ENCODE peak calls at places on chromosomes 5 and 9, in four cellular contexts. T, B, I and Y are unnamed samples.

GRCh38 chr9:100428871-100429654 is 2.1 kb downstream of the MSANTD3 start:
- DNase-seq in T (no peak), I (peak; percentile 42), B (no peak), Y (no peak)

GRCh38 chr5:60699549-60700346 is at the start of gene DEPDC1B:
- DNase-seq in B (peak; percentile 98), I (peak; percentile 79), T (peak; percentile 61), Y (peak; percentile 92)

GRCh38 chr5:87877495-87877894 is 391.1 kb downstream of the TMEM161B start:
- DNase-seq in T (no peak), I (no peak), B (no peak), Y (no peak)

GRCh38 chr9:74499111-74499601 is 2.0 kb downstream of the RORB start:
- DNase-seq in T (no peak), I (no peak), B (peak; percentile 51), Y (peak; percentile 8)

GRCh38 chr5:117829646-117830045 is 1158.7 kb downstream of the DTWD2 start:
- DNase-seq in T (no peak), B (no peak), I (no peak), Y (no peak)

GRCh38 chr9:27714388-27714787 is 141.1 kb upstream of the C9orf72 start:
- DNase-seq in B (no peak), I (no peak), T (no peak), Y (no peak)

GRCh38 chr9:4499917-4500316 is 9.6 kb downstream of the SLC1A1 start:
- DNase-seq in I (no peak), T (no peak), B (no peak), Y (no peak)

GRCh38 chr5:67879619-67880357 is 335.8 kb upstream of the PIK3R1 start:
- DNase-seq in T (no peak), B (no peak), I (no peak), Y (no peak)

GRCh38 chr5:134139891-134140469 is 25.5 kb downstream of the TCF7 start:
- DNase-seq in B (no peak), I (peak; percentile 10), T (no peak), Y (no peak)

GRCh38 chr5:123810253-123810652 is 298.3 kb downstream of the CSNK1G3 start:
- DNase-seq in B (no peak), T (no peak), I (no peak), Y (no peak)

GRCh38 chr5:148791696-148792095 is 34.7 kb upstream of the ADRB2 start:
- DNase-seq in I (no peak), B (no peak), T (no peak), Y (no peak)

GRCh38 chr5:38018011-38018410 is 178.2 kb upstream of the GDNF start:
- DNase-seq in T (no peak), B (no peak), I (no peak), Y (no peak)

GRCh38 chr5:16776611-16777251 is 159.4 kb downstream of the MYO10 start:
- DNase-seq in I (peak; percentile 48), B (no peak), T (no peak), Y (no peak)

GRCh38 chr5:87246046-87246445 is 21.6 kb upstream of the RASA1 start:
- DNase-seq in I (no peak), B (no peak), T (no peak), Y (no peak)

GRCh38 chr5:100872409-100873190 is 30.5 kb downstream of the ST8SIA4 start:
- DNase-seq in T (no peak), B (no peak), I (no peak), Y (no peak)

GRCh38 chr5:10493884-10494283 is 52.2 kb downstream of the ROPN1L start:
- DNase-seq in T (no peak), B (no peak), I (no peak), Y (no peak)

GRCh38 chr9:135670721-135671590 is 7.8 kb downstream of the LCN9 start:
- DNase-seq in B (peak; percentile 78), T (no peak), I (no peak), Y (no peak)

GRCh38 chr5:171639966-171640365 is 145.7 kb upstream of the SMIM23 start:
- DNase-seq in T (no peak), I (no peak), B (no peak), Y (no peak)

GRCh38 chr5:66655395-66656324 is 59.5 kb downstream of the MAST4 start:
- DNase-seq in B (no peak), T (no peak), I (no peak), Y (no peak)

GRCh38 chr9:107176701-107177100 is 106.4 kb upstream of the RAD23B start:
- DNase-seq in B (no peak), T (no peak), I (peak; percentile 36), Y (no peak)

GRCh38 chr5:79800979-79801827 is 111.6 kb downstream of the CMYA5 start:
- DNase-seq in B (no peak), T (no peak), I (no peak), Y (no peak)

GRCh38 chr5:169164481-169164925 is 136.4 kb downstream of the SLIT3 start:
- DNase-seq in B (no peak), T (no peak), I (peak; percentile 42), Y (no peak)

GRCh38 chr9:91577540-91577939 is 153.9 kb upstream of the NFIL3 start:
- DNase-seq in B (no peak), I (no peak), T (no peak), Y (no peak)

GRCh38 chr9:111250836-111251452 is 79.1 kb downstream of the OR2K2 start:
- DNase-seq in B (no peak), I (no peak), T (no peak), Y (no peak)

GRCh38 chr5:5383461-5383860 is 39.0 kb upstream of the ICE1 start:
- DNase-seq in B (no peak), I (no peak), T (no peak), Y (no peak)

GRCh38 chr9:116594552-116594951 is 92.6 kb upstream of the TRIM32 start:
- DNase-seq in B (no peak), T (no peak), I (peak; percentile 49), Y (no peak)

GRCh38 chr5:112772095-112772494 is 34.4 kb downstream of the APC start:
- DNase-seq in T (no peak), B (no peak), I (no peak), Y (no peak)

GRCh38 chr5:168654225-168654624 is 75.1 kb upstream of the PANK3 start:
- DNase-seq in I (no peak), B (no peak), T (no peak), Y (no peak)

GRCh38 chr9:114811969-114812636 is 6.3 kb upstream of the TNFSF15 start:
- DNase-seq in I (no peak), B (no peak), T (no peak), Y (no peak)

GRCh38 chr5:90878549-90879196 is 320.1 kb downstream of the ADGRV1 start:
- DNase-seq in T (no peak), B (no peak), I (no peak), Y (no peak)

GRCh38 chr9:129309906-129310305 is 131.8 kb upstream of the IER5L start:
- DNase-seq in B (no peak), I (no peak), T (no peak), Y (no peak)

GRCh38 chr5:153429734-153430133 is 60.7 kb upstream of the GRIA1 start:
- DNase-seq in T (no peak), B (no peak), I (no peak), Y (no peak)

DNA sequence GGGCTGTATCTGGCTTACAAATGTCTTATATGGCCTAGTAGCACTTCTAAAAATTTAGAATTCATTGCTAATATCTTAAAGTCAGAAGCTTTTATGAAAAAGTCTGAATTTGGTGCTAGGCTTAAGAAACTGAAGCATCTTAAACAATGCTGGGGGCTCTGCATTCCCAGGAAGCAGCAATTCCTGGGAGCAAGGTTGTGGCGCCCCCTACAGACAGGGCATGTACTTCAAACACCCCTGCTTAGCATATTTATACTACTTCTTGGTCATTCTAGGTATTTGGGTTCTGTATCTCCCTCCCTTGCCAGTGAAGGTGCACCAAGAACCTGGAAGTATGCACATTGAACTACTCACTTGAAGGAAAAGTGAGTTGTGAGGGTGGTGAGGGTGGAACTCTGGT is 64.6 kb upstream of the GRIA1 start:
- DNase-seq in T (no peak), B (no peak), I (no peak), Y (no peak)
- TF ChIP-seq CTCF in T (peak; percentile 19), B (no peak), I (no peak), Y (no peak)

DNA sequence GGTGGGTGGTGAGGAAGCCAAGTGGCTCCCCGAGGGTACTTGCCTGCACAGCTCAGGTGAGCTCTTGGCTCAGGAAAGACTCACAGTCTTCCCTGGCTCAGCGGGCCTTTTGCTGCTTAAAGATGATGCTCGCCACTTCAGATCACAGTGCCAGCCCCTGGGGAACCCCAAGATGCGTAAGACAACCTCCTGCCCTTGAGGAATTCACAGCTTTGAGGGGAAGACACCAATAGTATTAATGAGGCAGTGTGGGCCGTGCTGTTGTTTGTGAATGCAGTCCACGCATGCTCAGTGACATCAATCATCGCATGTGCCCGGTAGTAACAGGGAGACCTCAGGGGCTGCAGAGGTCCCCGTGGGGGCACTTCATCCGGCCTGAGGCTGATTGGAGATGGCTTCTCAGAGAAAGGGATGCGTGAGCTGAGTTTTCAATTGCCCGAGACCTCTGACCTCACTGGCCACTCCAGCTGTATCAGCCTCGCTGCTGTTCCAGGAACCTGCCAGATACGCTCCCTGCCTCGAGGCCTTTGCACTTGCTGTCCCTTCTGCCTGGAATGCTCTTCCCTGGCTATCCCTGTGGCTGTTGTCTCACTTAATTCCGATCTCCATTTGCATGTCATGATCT is 36.9 kb downstream of the ERGIC1 start:
- DNase-seq in I (no peak), T (no peak), B (no peak), Y (no peak)
- TF ChIP-seq CTCF in I (no peak), T (no peak), B (no peak), Y (no peak)

DNA sequence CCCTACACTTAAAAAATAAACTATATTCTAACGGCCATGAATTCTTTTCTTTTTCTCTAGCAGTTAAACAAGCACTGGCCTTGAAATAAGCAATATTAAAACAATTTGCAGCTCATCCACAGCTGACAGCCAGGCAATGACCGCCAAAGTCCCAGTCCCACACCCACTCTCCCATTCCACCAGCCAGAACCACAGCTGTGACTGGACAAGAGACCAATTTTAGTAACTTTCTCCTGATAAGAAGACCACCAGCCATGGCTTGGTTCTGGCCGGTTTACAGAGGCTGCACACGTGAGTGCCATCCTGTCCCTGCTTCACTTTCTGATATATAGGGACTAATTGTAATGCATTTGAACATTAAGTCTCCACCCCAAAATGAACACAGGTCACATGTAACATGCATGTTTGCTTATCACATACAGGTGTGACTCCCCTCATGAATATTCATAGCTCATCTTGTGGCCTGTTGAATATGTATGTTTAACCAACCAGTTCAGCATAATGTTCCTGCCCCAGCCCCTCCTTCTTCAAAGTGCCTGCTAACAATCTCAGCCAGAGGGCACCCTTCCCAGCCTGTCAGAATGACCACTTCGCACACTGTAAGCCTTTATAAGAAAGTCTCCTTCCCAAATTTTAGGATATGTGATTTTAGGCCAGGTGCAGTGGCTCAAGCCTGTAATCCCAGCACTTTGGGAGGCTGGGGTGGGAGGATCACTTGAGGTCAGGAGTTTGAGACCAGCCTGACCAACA is 23.9 kb upstream of the FANCC start:
- DNase-seq in I (no peak), T (no peak), B (no peak), Y (no peak)
- TF ChIP-seq CTCF in I (no peak), T (no peak), B (no peak), Y (peak; percentile 9)

DNA sequence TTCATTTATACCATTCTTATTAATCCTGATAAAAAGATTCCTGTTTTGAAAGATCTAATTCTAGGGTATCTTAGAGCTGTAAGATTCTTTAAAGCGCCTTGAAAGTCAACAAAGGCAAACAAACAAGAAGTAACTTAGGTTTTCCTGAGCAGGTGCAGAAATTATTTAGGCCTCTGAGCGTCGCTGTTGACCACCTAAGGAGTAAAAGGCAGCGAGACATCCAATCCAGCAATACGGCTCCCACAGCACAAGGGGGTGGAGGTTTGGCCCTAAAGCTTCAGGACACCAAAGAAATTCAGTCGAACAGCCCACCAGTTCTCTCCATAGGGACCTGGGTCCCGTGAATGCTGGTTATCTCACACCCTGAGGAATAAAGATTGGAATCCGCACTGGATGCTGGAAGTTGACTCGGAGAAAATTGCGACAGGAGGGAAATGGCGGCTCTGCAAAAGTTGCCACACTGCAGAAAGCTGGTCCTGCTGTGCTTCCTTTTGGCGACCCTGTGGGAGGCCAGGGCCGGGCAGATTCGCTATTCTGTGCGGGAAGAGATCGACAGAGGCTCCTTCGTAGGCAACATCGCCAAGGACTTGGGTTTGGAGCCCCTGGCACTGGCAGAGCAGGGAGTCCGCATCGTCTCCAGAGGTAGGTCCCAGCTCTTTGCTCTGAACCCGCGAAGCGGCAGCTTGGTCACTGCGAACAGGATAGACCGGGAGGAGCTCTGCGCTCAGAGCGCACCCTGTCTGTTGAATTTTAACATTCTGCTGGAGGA is at the start of gene PCDHGA2:
- DNase-seq in I (no peak), T (no peak), B (no peak), Y (peak; percentile 47)
- TF ChIP-seq CTCF in I (no peak), T (peak; percentile 48), B (no peak), Y (peak; percentile 35)